ENCODE peak calls at places on chromosomes 7 and 10, in six cellular contexts. One of them, this sample, is unnamed.

GRCh38 chr10:119207713-119208552 is 562 bp downstream of the GRK5 start:
- DNase-seq in SJSA1: peak; percentile 73
- DNase-seq in heart right ventricle: peak; percentile 70
- DNase-seq in right lobe of liver: peak; percentile 52
- DNase-seq in HepG2: peak; percentile 65
- DNase-seq in fibroblast of mammary gland: peak; percentile 64
- DNase-seq in this sample: peak; percentile 25

GRCh38 chr10:93600861-93601773 is at the start of gene RBP4:
- DNase-seq in HepG2: peak; percentile 78
- DNase-seq in fibroblast of mammary gland: peak; percentile 34
- DNase-seq in right lobe of liver: peak; percentile 93
- DNase-seq in heart right ventricle: no peak
- DNase-seq in SJSA1: peak; percentile 50
- DNase-seq in this sample: no peak

GRCh38 chr7:152363798-152364197 is 72.0 kb downstream of the KMT2C start:
- DNase-seq in SJSA1: no peak
- DNase-seq in heart right ventricle: no peak
- DNase-seq in right lobe of liver: no peak
- DNase-seq in HepG2: no peak
- DNase-seq in fibroblast of mammary gland: no peak
- DNase-seq in this sample: no peak

GRCh38 chr7:34066968-34067367 is 161.6 kb downstream of the BMPER start:
- DNase-seq in heart right ventricle: no peak
- DNase-seq in fibroblast of mammary gland: peak; percentile 34
- DNase-seq in HepG2: no peak
- DNase-seq in right lobe of liver: no peak
- DNase-seq in SJSA1: no peak
- DNase-seq in this sample: no peak

GRCh38 chr10:118977864-118978263 is 51.6 kb upstream of the NANOS1 start:
- DNase-seq in HepG2: no peak
- DNase-seq in right lobe of liver: no peak
- DNase-seq in fibroblast of mammary gland: no peak
- DNase-seq in heart right ventricle: no peak
- DNase-seq in SJSA1: no peak
- DNase-seq in this sample: no peak

GRCh38 chr10:119543814-119544642 is 1.5 kb upstream of the RGS10 start:
- DNase-seq in fibroblast of mammary gland: peak; percentile 51
- DNase-seq in SJSA1: no peak
- DNase-seq in heart right ventricle: no peak
- DNase-seq in right lobe of liver: no peak
- DNase-seq in HepG2: no peak
- DNase-seq in this sample: no peak

GRCh38 chr10:59360605-59361515 is 1.5 kb downstream of the FAM13C start:
- DNase-seq in right lobe of liver: no peak
- DNase-seq in heart right ventricle: no peak
- DNase-seq in SJSA1: no peak
- DNase-seq in HepG2: no peak
- DNase-seq in fibroblast of mammary gland: no peak
- DNase-seq in this sample: no peak

GRCh38 chr10:2908851-2909630 is 158.3 kb upstream of the PFKP start:
- DNase-seq in SJSA1: no peak
- DNase-seq in right lobe of liver: no peak
- DNase-seq in HepG2: no peak
- DNase-seq in fibroblast of mammary gland: no peak
- DNase-seq in heart right ventricle: no peak
- DNase-seq in this sample: no peak

GRCh38 chr10:132793871-132794849 is 8.2 kb upstream of the NKX6-2 start:
- DNase-seq in right lobe of liver: no peak
- DNase-seq in HepG2: no peak
- DNase-seq in fibroblast of mammary gland: peak; percentile 15
- DNase-seq in heart right ventricle: no peak
- DNase-seq in SJSA1: no peak
- DNase-seq in this sample: no peak

GRCh38 chr10:104368406-104368805 is 14.8 kb downstream of the CFAP58 start:
- DNase-seq in fibroblast of mammary gland: no peak
- DNase-seq in right lobe of liver: no peak
- DNase-seq in HepG2: no peak
- DNase-seq in SJSA1: no peak
- DNase-seq in heart right ventricle: no peak
- DNase-seq in this sample: no peak

GRCh38 chr7:94182066-94182465 is 177.9 kb upstream of the BET1 start:
- DNase-seq in right lobe of liver: no peak
- DNase-seq in heart right ventricle: no peak
- DNase-seq in fibroblast of mammary gland: peak; percentile 95
- DNase-seq in SJSA1: peak; percentile 25
- DNase-seq in HepG2: no peak
- DNase-seq in this sample: no peak

GRCh38 chr10:105041956-105042355 is 400.9 kb downstream of the SORCS3 start:
- DNase-seq in right lobe of liver: no peak
- DNase-seq in fibroblast of mammary gland: no peak
- DNase-seq in HepG2: no peak
- DNase-seq in heart right ventricle: no peak
- DNase-seq in SJSA1: no peak
- DNase-seq in this sample: no peak

GRCh38 chr7:70392282-70392681 is 739.7 kb upstream of the GALNT17 start:
- DNase-seq in HepG2: no peak
- DNase-seq in heart right ventricle: no peak
- DNase-seq in right lobe of liver: no peak
- DNase-seq in fibroblast of mammary gland: peak; percentile 91
- DNase-seq in SJSA1: no peak
- DNase-seq in this sample: no peak

GRCh38 chr7:1210979-1211608 is 21.6 kb upstream of the UNCX start:
- DNase-seq in HepG2: no peak
- DNase-seq in heart right ventricle: no peak
- DNase-seq in fibroblast of mammary gland: peak; percentile 25
- DNase-seq in SJSA1: no peak
- DNase-seq in right lobe of liver: no peak
- DNase-seq in this sample: no peak

GRCh38 chr7:108568801-108569380 is 615 bp downstream of the THAP5 start:
- DNase-seq in heart right ventricle: no peak
- DNase-seq in fibroblast of mammary gland: no peak
- DNase-seq in HepG2: no peak
- DNase-seq in right lobe of liver: no peak
- DNase-seq in SJSA1: no peak
- DNase-seq in this sample: no peak

GRCh38 chr10:132879408-132880147 is 62.8 kb downstream of the CFAP46 start:
- DNase-seq in heart right ventricle: no peak
- DNase-seq in right lobe of liver: peak; percentile 13
- DNase-seq in HepG2: no peak
- DNase-seq in fibroblast of mammary gland: no peak
- DNase-seq in SJSA1: no peak
- DNase-seq in this sample: no peak

GRCh38 chr7:116210345-116211005 is at the start of gene TES:
- DNase-seq in fibroblast of mammary gland: no peak
- DNase-seq in HepG2: peak; percentile 29
- DNase-seq in heart right ventricle: peak; percentile 52
- DNase-seq in right lobe of liver: peak; percentile 86
- DNase-seq in SJSA1: peak; percentile 78
- DNase-seq in this sample: peak; percentile 92

GRCh38 chr7:100867040-100867795 is at the start of gene TRIP6:
- DNase-seq in heart right ventricle: peak; percentile 93
- DNase-seq in fibroblast of mammary gland: peak; percentile 94
- DNase-seq in SJSA1: peak; percentile 93
- DNase-seq in HepG2: no peak
- DNase-seq in right lobe of liver: peak; percentile 86
- DNase-seq in this sample: peak; percentile 83
- H3K4me3 ChIP-seq in heart right ventricle: peak within 1 kb of the TSS; percentile 94
- H3K4me3 ChIP-seq in fibroblast of mammary gland: peak within 1 kb of the TSS; percentile 88
- H3K4me3 ChIP-seq in SJSA1: peak within 1 kb of the TSS; percentile 92
- H3K4me3 ChIP-seq in HepG2: no peak within 1 kb of the TSS
- H3K4me3 ChIP-seq in right lobe of liver: peak within 1 kb of the TSS; percentile 87
- H3K4me3 ChIP-seq in this sample: peak within 1 kb of the TSS; percentile 63

DNA sequence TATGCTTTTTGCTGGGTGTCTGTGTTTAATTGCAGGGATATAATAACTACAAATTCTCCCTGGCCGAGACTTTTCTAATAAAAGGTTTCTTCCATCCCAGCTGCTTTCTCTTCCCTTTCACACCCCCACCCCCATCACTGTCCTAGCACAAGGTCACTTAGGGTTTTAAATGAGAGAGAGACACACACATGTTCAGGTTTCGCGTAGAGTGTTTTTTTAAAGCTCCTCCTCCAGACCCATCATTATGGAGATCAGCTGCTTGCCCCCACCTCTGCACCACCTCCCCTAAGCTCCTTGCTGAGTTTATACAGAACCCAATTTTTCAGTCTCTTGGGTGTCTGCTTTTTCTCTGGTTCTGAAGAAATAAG is 18.6 kb downstream of the LRMDA start:
- DNase-seq in heart right ventricle: no peak
- DNase-seq in SJSA1: no peak
- DNase-seq in HepG2: no peak
- DNase-seq in fibroblast of mammary gland: no peak
- DNase-seq in right lobe of liver: no peak
- DNase-seq in this sample: no peak
- H3K4me3 ChIP-seq in heart right ventricle: no peak overlapping the region
- H3K4me3 ChIP-seq in SJSA1: no peak overlapping the region
- H3K4me3 ChIP-seq in HepG2: no peak overlapping the region
- H3K4me3 ChIP-seq in fibroblast of mammary gland: no peak overlapping the region
- H3K4me3 ChIP-seq in right lobe of liver: no peak overlapping the region
- H3K4me3 ChIP-seq in this sample: no peak overlapping the region

GRCh38 chr10:124697837-124698559 is 46.2 kb downstream of the FAM53B start:
- DNase-seq in heart right ventricle: no peak
- DNase-seq in right lobe of liver: peak; percentile 27
- DNase-seq in HepG2: no peak
- DNase-seq in fibroblast of mammary gland: no peak
- DNase-seq in SJSA1: no peak
- DNase-seq in this sample: no peak

GRCh38 chr10:124698560-124699470 is 45.4 kb downstream of the FAM53B start:
- DNase-seq in HepG2: no peak
- DNase-seq in fibroblast of mammary gland: no peak
- DNase-seq in SJSA1: no peak
- DNase-seq in right lobe of liver: peak; percentile 19
- DNase-seq in heart right ventricle: no peak
- DNase-seq in this sample: no peak

GRCh38 chr10:124696446-124697392 is 47.5 kb downstream of the FAM53B start:
- DNase-seq in right lobe of liver: peak; percentile 14
- DNase-seq in fibroblast of mammary gland: no peak
- DNase-seq in HepG2: no peak
- DNase-seq in heart right ventricle: no peak
- DNase-seq in SJSA1: no peak
- DNase-seq in this sample: no peak

GRCh38 chr10:124695259-124695658 is 48.9 kb downstream of the FAM53B start:
- DNase-seq in HepG2: no peak
- DNase-seq in heart right ventricle: no peak
- DNase-seq in right lobe of liver: no peak
- DNase-seq in SJSA1: no peak
- DNase-seq in fibroblast of mammary gland: no peak
- DNase-seq in this sample: no peak

DNA sequence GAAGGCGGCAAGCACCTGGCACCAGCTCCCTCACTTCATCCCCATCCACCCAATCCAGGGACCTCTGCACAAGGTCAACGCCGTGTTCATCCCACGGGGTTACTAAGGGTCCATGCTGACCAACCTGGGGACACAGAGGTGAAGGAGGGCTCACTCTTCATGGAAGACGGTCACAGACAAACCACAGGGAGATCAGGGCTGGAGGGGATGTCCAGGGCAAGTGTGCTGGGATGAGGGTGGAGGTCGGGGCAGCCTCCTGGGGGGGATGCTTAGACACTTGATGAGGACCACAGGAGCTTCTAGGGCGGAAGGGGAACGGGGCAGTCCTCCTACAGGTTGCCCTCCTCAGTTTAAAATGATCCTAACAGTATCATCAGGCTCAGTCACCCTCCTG is 46.7 kb downstream of the FAM53B start:
- DNase-seq in heart right ventricle: no peak
- DNase-seq in HepG2: no peak
- DNase-seq in right lobe of liver: peak; percentile 14
- DNase-seq in fibroblast of mammary gland: no peak
- DNase-seq in SJSA1: no peak
- DNase-seq in this sample: no peak
- H3K4me3 ChIP-seq in heart right ventricle: no peak overlapping the region
- H3K4me3 ChIP-seq in HepG2: no peak overlapping the region
- H3K4me3 ChIP-seq in right lobe of liver: no peak overlapping the region
- H3K4me3 ChIP-seq in fibroblast of mammary gland: no peak overlapping the region
- H3K4me3 ChIP-seq in SJSA1: no peak overlapping the region
- H3K4me3 ChIP-seq in this sample: no peak overlapping the region

GRCh38 chr10:33974976-33975478 is 640.6 kb upstream of the NRP1 start:
- DNase-seq in HepG2: no peak
- DNase-seq in right lobe of liver: no peak
- DNase-seq in heart right ventricle: no peak
- DNase-seq in SJSA1: no peak
- DNase-seq in fibroblast of mammary gland: no peak
- DNase-seq in this sample: no peak
- H3K4me3 ChIP-seq in HepG2: no peak overlapping the region
- H3K4me3 ChIP-seq in right lobe of liver: no peak overlapping the region
- H3K4me3 ChIP-seq in heart right ventricle: no peak overlapping the region
- H3K4me3 ChIP-seq in SJSA1: no peak overlapping the region
- H3K4me3 ChIP-seq in fibroblast of mammary gland: no peak overlapping the region
- H3K4me3 ChIP-seq in this sample: no peak overlapping the region

GRCh38 chr10:44978570-44979280 is at the start of gene DEPP1:
- DNase-seq in SJSA1: peak; percentile 78
- DNase-seq in heart right ventricle: peak; percentile 94
- DNase-seq in HepG2: peak; percentile 95
- DNase-seq in fibroblast of mammary gland: peak; percentile 90
- DNase-seq in right lobe of liver: peak; percentile 94
- DNase-seq in this sample: peak; percentile 96
- H3K4me3 ChIP-seq in SJSA1: peak within 1 kb of the TSS; percentile 26
- H3K4me3 ChIP-seq in heart right ventricle: peak within 1 kb of the TSS; percentile 75
- H3K4me3 ChIP-seq in HepG2: peak within 1 kb of the TSS; percentile 89
- H3K4me3 ChIP-seq in fibroblast of mammary gland: peak within 1 kb of the TSS; percentile 54
- H3K4me3 ChIP-seq in right lobe of liver: peak within 1 kb of the TSS; percentile 81
- H3K4me3 ChIP-seq in this sample: peak within 1 kb of the TSS; percentile 71

This sample was measured in pancreas.